ENCODE peak calls at places on chromosomes 4 and X, in nine cellular contexts. I is frontal cortex; H is MM.1S; V is CD4-positive, CD25-positive, alpha-beta regulatory T cell; K is activated T-helper 1 cell treated with anti-CD3 and anti-CD28 coated beads, Interleukin-2, amount 50 U/mL, for 16 hours; R is upper lobe of left lung; D is spleen; M is WTC11; O is activated CD4-positive, CD25-positive, alpha-beta regulatory T cell treated with anti-CD3 and anti-CD28 coated beads, Interleukin-2, amount 50 U/mL, for 72 hours. S is an unnamed sample.

GRCh38 chrX:42366181-42366580 is 411.8 kb downstream of the PPP1R2C start:
- DNase-seq in O (no peak), R (no peak), V (no peak), D (no peak), H (no peak), K (no peak), I (no peak), M (no peak), S (no peak)

GRCh38 chrX:46978341-46979291 is 66.4 kb downstream of the JADE3 start:
- DNase-seq in M (peak), O (peak), V (peak), K (peak), D (peak), I (no peak), R (peak), H (peak), S (peak)

GRCh38 chrX:69173906-69174305 is 8.7 kb upstream of the PJA1 start:
- DNase-seq in O (no peak), I (no peak), M (peak), V (no peak), K (no peak), H (no peak), D (no peak), R (no peak), S (no peak)

GRCh38 chr4:25098964-25099843 is 61.0 kb downstream of the SEPSECS start:
- DNase-seq in O (no peak), R (peak), M (no peak), K (no peak), I (no peak), V (no peak), D (peak), H (no peak), S (no peak)

GRCh38 chr4:34193451-34194154 is 2050.7 kb downstream of the ARAP2 start:
- DNase-seq in I (no peak), R (no peak), O (no peak), D (no peak), H (no peak), K (no peak), V (no peak), M (no peak), S (no peak)

GRCh38 chr4:82905205-82905604 is 4.7 kb downstream of the THAP9 start:
- DNase-seq in D (no peak), V (peak), M (no peak), I (no peak), R (no peak), K (no peak), O (no peak), H (peak), S (no peak)

GRCh38 chrX:23383411-23383810 is 48.8 kb downstream of the PTCHD1 start:
- DNase-seq in K (no peak), O (no peak), R (no peak), V (no peak), D (no peak), I (no peak), M (no peak), H (no peak), S (no peak)

GRCh38 chr4:176769519-176769918 is 23.2 kb downstream of the VEGFC start:
- DNase-seq in R (no peak), D (no peak), V (no peak), K (no peak), H (no peak), O (no peak), M (no peak), I (no peak), S (no peak)

GRCh38 chrX:1205681-1206611 is 6.5 kb downstream of the CRLF2 start:
- DNase-seq in D (peak), V (peak), R (no peak), I (peak), M (no peak), O (peak), H (peak), K (no peak), S (no peak)

GRCh38 chrX:39972340-39972739 is 125.4 kb downstream of the BCOR start:
- DNase-seq in M (no peak), I (no peak), R (no peak), V (no peak), D (no peak), K (no peak), O (no peak), H (no peak), S (no peak)

GRCh38 chr4:78149737-78150136 is 92.6 kb downstream of the FRAS1 start:
- DNase-seq in K (no peak), D (no peak), V (no peak), H (no peak), M (no peak), R (no peak), I (no peak), O (no peak), S (no peak)

GRCh38 chr4:189771696-189772361 is 168.8 kb upstream of the FRG1 start:
- DNase-seq in R (no peak), M (no peak), H (no peak), D (no peak), O (no peak), V (no peak), I (no peak), K (no peak), S (no peak)

GRCh38 chr4:156824451-156825060 is 147.0 kb downstream of the PDGFC start:
- DNase-seq in H (no peak), I (no peak), O (no peak), R (no peak), D (no peak), K (no peak), V (no peak), M (no peak), S (no peak)

GRCh38 chr4:187183351-187183750 is 459.7 kb upstream of the FAT1 start:
- DNase-seq in O (no peak), M (no peak), K (no peak), V (no peak), D (no peak), R (no peak), I (no peak), H (no peak), S (no peak)

GRCh38 chrX:100649550-100650356 is 5.8 kb downstream of the SRPX2 start:
- DNase-seq in I (no peak), V (no peak), H (no peak), R (peak), M (peak), O (no peak), K (no peak), D (no peak), S (no peak)

GRCh38 chr4:140372607-140373327 is 679 bp upstream of the SCOC start:
- DNase-seq in R (no peak), V (peak), D (no peak), H (peak), O (no peak), K (no peak), M (no peak), I (peak), S (peak)

GRCh38 chr4:103424853-103425252 is 226.7 kb upstream of the CENPE start:
- DNase-seq in M (no peak), H (no peak), K (no peak), R (peak), I (no peak), V (no peak), O (no peak), D (no peak), S (peak)

GRCh38 chr4:156228706-156229105 is 275.0 kb upstream of the CTSO start:
- DNase-seq in M (no peak), V (no peak), D (no peak), O (no peak), K (no peak), R (no peak), I (no peak), H (no peak), S (no peak)

GRCh38 chr4:27515140-27515539 is 654.5 kb downstream of the STIM2 start:
- DNase-seq in D (no peak), M (no peak), O (no peak), H (no peak), K (no peak), V (no peak), R (no peak), I (no peak), S (no peak)

GRCh38 chr4:73205482-73205881 is 53.1 kb downstream of the ANKRD17 start:
- DNase-seq in D (no peak), R (no peak), O (no peak), M (no peak), K (no peak), I (no peak), V (no peak), H (no peak), S (no peak)

GRCh38 chr4:14301993-14302392 is 674.5 kb upstream of the BOD1L1 start:
- DNase-seq in M (no peak), D (no peak), K (no peak), H (no peak), V (no peak), R (no peak), O (no peak), I (no peak), S (no peak)

GRCh38 chr4:146269228-146269653 is 54.9 kb downstream of the REELD1 start:
- DNase-seq in O (no peak), K (no peak), M (no peak), R (no peak), H (peak), D (no peak), I (no peak), V (no peak), S (no peak)

GRCh38 chr4:23035521-23036056 is 342.9 kb downstream of the GBA3 start:
- DNase-seq in H (no peak), D (no peak), R (no peak), I (no peak), V (no peak), O (no peak), K (no peak), M (no peak), S (no peak)

S was measured in HuH-7.5.